ENCODE peak calls at places on chromosomes 6 and 20, in ten cellular contexts. P, K, Y, F, T, S, L, E, Z and X are unnamed samples.

GRCh38 chr20:5482791-5483190 is 166.0 kb upstream of the PROKR2 start:
- DNase-seq in P (no peak), K (peak; percentile 54), Y (peak; percentile 63), F (no peak), T (no peak), S (no peak), L (peak; percentile 62), E (no peak), Z (no peak), X (peak; percentile 30)

GRCh38 chr6:1077822-1078221 is 234.1 kb upstream of the FOXQ1 start:
- DNase-seq in P (no peak), K (no peak), Y (no peak), F (no peak), T (no peak), S (no peak), L (no peak), E (no peak), Z (no peak), X (no peak)

GRCh38 chr6:170149681-170150589 is 140.9 kb downstream of the DLL1 start:
- DNase-seq in P (peak; percentile 46), K (no peak), Y (no peak), F (no peak), T (no peak), S (no peak), L (no peak), E (no peak), Z (no peak), X (no peak)

GRCh38 chr6:16684195-16684689 is 77.0 kb downstream of the ATXN1 start:
- DNase-seq in P (no peak), K (peak; percentile 59), Y (peak; percentile 41), F (no peak), T (no peak), S (no peak), L (peak; percentile 25), E (no peak), Z (no peak), X (no peak)

GRCh38 chr6:167267896-167268528 is 23.1 kb upstream of the UNC93A start:
- DNase-seq in P (no peak), K (no peak), Y (no peak), F (no peak), T (no peak), S (no peak), L (no peak), E (no peak), Z (no peak), X (no peak)

GRCh38 chr6:15183979-15184378 is 61.9 kb upstream of the JARID2 start:
- DNase-seq in P (no peak), K (no peak), Y (no peak), F (no peak), T (no peak), S (no peak), L (no peak), E (no peak), Z (no peak), X (no peak)

GRCh38 chr6:14146459-14147096 is 29.0 kb downstream of the CD83 start:
- DNase-seq in P (no peak), K (no peak), Y (no peak), F (no peak), T (no peak), S (no peak), L (no peak), E (no peak), Z (no peak), X (no peak)

GRCh38 chr6:105015482-105015881 is 58.6 kb downstream of the LIN28B start:
- DNase-seq in P (no peak), K (peak; percentile 82), Y (peak; percentile 16), F (peak; percentile 3), T (no peak), S (peak; percentile 68), L (peak; percentile 39), E (no peak), Z (no peak), X (peak; percentile 70)

GRCh38 chr6:108606130-108606797 is 45.5 kb downstream of the FOXO3 start:
- DNase-seq in P (no peak), K (no peak), Y (no peak), F (no peak), T (no peak), S (no peak), L (peak; percentile 18), E (no peak), Z (no peak), X (no peak)

GRCh38 chr6:108612852-108613251 is 52.1 kb downstream of the FOXO3 start:
- DNase-seq in P (no peak), K (no peak), Y (no peak), F (no peak), T (no peak), S (no peak), L (no peak), E (no peak), Z (no peak), X (no peak)

GRCh38 chr6:108609276-108609769 is 48.6 kb downstream of the FOXO3 start:
- DNase-seq in P (no peak), K (no peak), Y (peak; percentile 87), F (peak; percentile 27), T (no peak), S (peak; percentile 81), L (peak; percentile 58), E (no peak), Z (no peak), X (no peak)

GRCh38 chr6:108610270-108610839 is 49.6 kb downstream of the FOXO3 start:
- DNase-seq in P (no peak), K (no peak), Y (no peak), F (no peak), T (no peak), S (no peak), L (no peak), E (no peak), Z (no peak), X (no peak)

DNA sequence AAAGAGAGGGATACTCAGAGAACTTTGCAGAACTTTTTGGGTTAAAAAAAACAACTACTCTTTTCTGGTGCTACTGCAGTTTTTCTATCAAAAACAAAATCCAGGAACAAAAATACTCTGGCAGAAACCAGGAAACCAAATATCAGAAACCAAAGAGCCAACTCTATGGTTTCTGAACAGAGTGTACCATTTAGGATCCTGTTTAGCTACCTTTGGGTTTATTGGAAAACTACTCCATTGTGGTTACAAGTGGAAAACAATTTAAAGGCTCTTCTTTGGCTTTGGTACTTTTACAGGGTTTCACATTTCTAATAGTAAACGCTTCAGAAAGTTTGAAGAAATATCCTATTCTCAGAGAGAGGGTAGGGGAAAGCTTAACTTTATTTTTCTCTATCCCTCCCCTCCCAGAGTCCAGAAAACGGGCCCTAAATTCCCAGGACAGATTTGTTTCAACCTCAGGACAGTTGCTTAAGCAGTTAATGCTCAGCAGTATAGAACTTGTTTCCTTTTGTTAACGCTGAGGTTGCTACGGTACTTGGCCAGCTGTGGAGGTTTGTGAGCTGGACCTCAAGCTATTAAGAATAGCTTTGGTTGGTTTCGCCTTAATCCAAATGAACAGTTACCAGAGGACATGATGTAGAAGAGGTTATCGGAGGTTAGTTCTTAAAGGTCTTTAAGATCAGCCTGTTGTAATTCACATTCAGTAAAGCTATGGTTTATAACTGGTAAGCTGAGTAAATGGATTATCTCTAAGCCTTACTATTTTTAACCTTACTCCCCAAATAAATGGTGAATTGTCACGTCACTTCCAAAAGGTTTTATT is 47.9 kb downstream of the FOXO3 start:
- DNase-seq in P (no peak), K (no peak), Y (peak; percentile 53), F (no peak), T (no peak), S (peak; percentile 47), L (peak; percentile 39), E (no peak), Z (no peak), X (no peak)
- H3K4me3 ChIP-seq in P (no peak overlapping the region), K (no peak overlapping the region), Y (no peak overlapping the region), F (no peak overlapping the region), T (no peak overlapping the region), S (no peak overlapping the region), L (no peak overlapping the region), E (no peak overlapping the region), Z (no peak overlapping the region), X (no peak overlapping the region)

GRCh38 chr20:54231006-54231405 is 23.1 kb downstream of the PFDN4 start:
- DNase-seq in P (no peak), K (no peak), Y (no peak), F (no peak), T (no peak), S (peak; percentile 49), L (peak; percentile 58), E (no peak), Z (no peak), X (peak; percentile 31)

GRCh38 chr20:54227241-54227640 is 19.4 kb downstream of the PFDN4 start:
- DNase-seq in P (no peak), K (no peak), Y (no peak), F (no peak), T (no peak), S (no peak), L (no peak), E (no peak), Z (no peak), X (no peak)

GRCh38 chr20:54228841-54229240 is 21.0 kb downstream of the PFDN4 start:
- DNase-seq in P (no peak), K (no peak), Y (no peak), F (no peak), T (no peak), S (no peak), L (peak; percentile 75), E (no peak), Z (no peak), X (peak; percentile 74)

GRCh38 chr20:54227751-54228150 is 19.9 kb downstream of the PFDN4 start:
- DNase-seq in P (no peak), K (no peak), Y (no peak), F (no peak), T (no peak), S (no peak), L (no peak), E (no peak), Z (no peak), X (no peak)

GRCh38 chr20:54229566-54229965 is 21.7 kb downstream of the PFDN4 start:
- DNase-seq in P (no peak), K (no peak), Y (no peak), F (no peak), T (no peak), S (no peak), L (no peak), E (no peak), Z (no peak), X (no peak)
- TF ChIP-seq CTCF in P (no peak), K (no peak), Y (no peak), F (no peak), T (no peak), S (no peak), L (no peak), E (no peak), Z (no peak), X (no peak)

DNA sequence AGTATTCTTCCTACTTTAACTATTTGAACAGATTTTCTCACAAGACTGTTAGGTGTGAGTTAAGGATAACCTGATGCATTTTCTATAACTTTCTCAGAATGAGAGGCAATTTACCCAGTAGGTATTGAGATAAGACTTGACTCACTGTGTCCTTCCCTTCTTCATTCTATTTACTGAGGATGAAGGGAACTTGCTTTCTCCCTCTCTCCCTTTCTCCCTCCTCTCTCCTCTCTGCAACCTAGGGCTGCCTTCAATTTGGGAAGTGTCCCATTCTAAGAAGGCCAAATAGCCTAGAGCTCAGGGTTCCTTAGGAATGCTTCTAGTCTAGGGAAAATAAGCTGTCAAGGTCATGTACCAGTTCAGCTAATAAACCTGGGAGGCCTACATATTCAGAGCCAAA is 3.2 kb downstream of the ECHDC1 start:
- DNase-seq in P (no peak), K (no peak), Y (no peak), F (no peak), T (no peak), S (no peak), L (no peak), E (no peak), Z (no peak), X (no peak)
- H3K4me3 ChIP-seq in P (no peak overlapping the region), K (no peak overlapping the region), Y (no peak overlapping the region), F (no peak overlapping the region), T (no peak overlapping the region), S (no peak overlapping the region), L (no peak overlapping the region), E (no peak overlapping the region), Z (no peak overlapping the region), X (no peak overlapping the region)

DNA sequence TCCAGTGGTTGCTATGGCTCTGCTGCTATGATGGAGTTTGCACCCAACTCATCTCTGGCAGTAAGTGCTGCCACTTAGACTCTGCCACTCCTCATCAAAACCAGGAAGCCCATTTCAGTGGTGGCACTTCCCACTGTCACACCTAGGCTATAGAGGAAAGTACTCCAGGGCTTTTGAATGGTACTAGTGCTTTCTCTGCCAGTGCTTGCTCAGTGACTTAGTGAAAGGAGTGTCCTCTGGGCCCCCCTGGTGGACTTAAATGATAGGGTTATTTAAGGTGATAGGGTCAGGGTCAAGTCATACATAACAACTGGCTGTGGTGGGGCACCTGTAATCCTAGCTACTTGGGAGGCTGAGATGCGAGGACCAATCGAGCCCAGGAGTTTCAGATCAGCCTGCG is 22.8 kb downstream of the FITM2 start:
- DNase-seq in P (no peak), K (no peak), Y (no peak), F (no peak), T (no peak), S (no peak), L (no peak), E (no peak), Z (no peak), X (no peak)
- TF ChIP-seq CTCF in P (no peak), K (no peak), Y (no peak), F (no peak), T (no peak), S (no peak), L (no peak), E (no peak), Z (no peak), X (peak; percentile 3)